ENCODE peak calls at places on chromosomes 16 and 17, in nine cellular contexts. D is dermis blood vessel endothelial cell; N is stimulated activated CD8-positive, alpha-beta memory T cell treated with anti-CD3 and anti-CD28 coated beads, Interleukin-15, amount 100 ng/mL, for 1 hour; V is anterior cingulate cortex; G is nucleus accumbens; K is AG10803; Q is mesothelial cell of epicardium; R is SHP77; M is NCI-H1092 treated with DMSO at 0.1 percent for 48 hours. Z is an unnamed sample.

GRCh38 chr16:31118223-31119155 is 1.0 kb downstream of the KAT8 start:
- DNase-seq in M (no peak), G (no peak), D (no peak), N (no peak), Q (no peak), V (no peak), R (no peak), K (peak), Z (no peak)

GRCh38 chr16:87278191-87279093 is 38.8 kb downstream of the C16orf95 start:
- DNase-seq in M (peak), V (peak), N (no peak), Q (peak), K (peak), D (peak), R (peak), G (peak), Z (peak)

GRCh38 chr17:7972131-7972785 is 30.2 kb upstream of the GUCY2D start:
- DNase-seq in G (no peak), R (no peak), Q (no peak), M (no peak), V (no peak), N (no peak), K (no peak), D (peak), Z (no peak)

GRCh38 chr16:67399749-67400704 is 6.7 kb upstream of the TPPP3 start:
- DNase-seq in N (no peak), G (no peak), V (no peak), Q (no peak), M (peak), K (no peak), D (no peak), R (peak), Z (no peak)

GRCh38 chr16:19588661-19589060 is 33.2 kb downstream of the VPS35L start:
- DNase-seq in Q (no peak), R (no peak), K (peak), N (no peak), V (no peak), D (peak), G (no peak), M (no peak), Z (no peak)

GRCh38 chr16:30987581-30988190 is 2.7 kb downstream of the HSD3B7 start:
- DNase-seq in Q (no peak), D (no peak), R (no peak), K (no peak), V (no peak), G (no peak), M (no peak), N (no peak), Z (no peak)

GRCh38 chr16:5045499-5046115 is 11.9 kb upstream of the NAGPA start:
- DNase-seq in Q (no peak), M (no peak), G (no peak), R (no peak), N (no peak), V (no peak), K (no peak), D (no peak), Z (no peak)

GRCh38 chr17:56870163-56870651 is 36.3 kb downstream of the DGKE start:
- DNase-seq in N (no peak), V (no peak), G (no peak), M (no peak), D (no peak), R (no peak), Q (no peak), K (no peak), Z (no peak)

GRCh38 chr17:7004398-7005253 is 7.8 kb upstream of the RNASEK start:
- DNase-seq in V (no peak), K (peak), N (no peak), M (peak), D (peak), G (no peak), R (peak), Q (no peak), Z (no peak)